ENCODE peak calls at places on chromosomes 5 and 9, in four cellular contexts. One of them, this sample, is unnamed.
A peak's percentile ranks its signal among the peaks of the same experiment; 100 is the strongest.

GRCh38 chr5:14794600-14795230 is 76.9 kb downstream of the ANKH start:
- DNase-seq in kidney: no peak
- DNase-seq in HCT116: no peak
- DNase-seq in skeletal muscle cell: no peak
- DNase-seq in this sample: no peak

GRCh38 chr5:74772359-74772758 is 5.3 kb downstream of the NSA2 start:
- DNase-seq in kidney: no peak
- DNase-seq in HCT116: no peak
- DNase-seq in skeletal muscle cell: no peak
- DNase-seq in this sample: no peak

GRCh38 chr5:63249960-63250359 is 671.3 kb downstream of the LRRC70 start:
- DNase-seq in kidney: no peak
- DNase-seq in HCT116: no peak
- DNase-seq in skeletal muscle cell: no peak
- DNase-seq in this sample: no peak

GRCh38 chr9:133976888-133977287 is 15.2 kb downstream of the VAV2 start:
- DNase-seq in kidney: peak; percentile 68
- DNase-seq in HCT116: no peak
- DNase-seq in skeletal muscle cell: no peak
- DNase-seq in this sample: no peak

GRCh38 chr9:79944991-79945390 is 373.2 kb downstream of the TLE4 start:
- DNase-seq in kidney: no peak
- DNase-seq in HCT116: no peak
- DNase-seq in skeletal muscle cell: no peak
- DNase-seq in this sample: no peak

GRCh38 chr5:147822686-147823491 is 8.6 kb downstream of the SPINK1 start:
- DNase-seq in kidney: no peak
- DNase-seq in HCT116: peak; percentile 60
- DNase-seq in skeletal muscle cell: peak; percentile 23
- DNase-seq in this sample: peak; percentile 52

GRCh38 chr9:133956520-133957076 is 35.5 kb downstream of the VAV2 start:
- DNase-seq in kidney: peak; percentile 86
- DNase-seq in HCT116: no peak
- DNase-seq in skeletal muscle cell: no peak
- DNase-seq in this sample: no peak

GRCh38 chr5:135476615-135477493 is 24.7 kb upstream of the TIFAB start:
- DNase-seq in kidney: peak; percentile 24
- DNase-seq in HCT116: no peak
- DNase-seq in skeletal muscle cell: no peak
- DNase-seq in this sample: no peak

GRCh38 chr9:89179920-89180667 is 1.5 kb upstream of the SHC3 start:
- DNase-seq in kidney: peak; percentile 96
- DNase-seq in HCT116: peak; percentile 83
- DNase-seq in skeletal muscle cell: peak; percentile 90
- DNase-seq in this sample: no peak

GRCh38 chr5:150779397-150780179 is 1.0 kb downstream of the SMIM3 start:
- DNase-seq in kidney: no peak
- DNase-seq in HCT116: no peak
- DNase-seq in skeletal muscle cell: no peak
- DNase-seq in this sample: no peak

GRCh38 chr5:95555553-95555952 is 652 bp downstream of the ARSK start:
- DNase-seq in kidney: no peak
- DNase-seq in HCT116: no peak
- DNase-seq in skeletal muscle cell: no peak
- DNase-seq in this sample: no peak

GRCh38 chr5:84274585-84275468 is 109.9 kb downstream of the EDIL3 start:
- DNase-seq in kidney: no peak
- DNase-seq in HCT116: peak; percentile 26
- DNase-seq in skeletal muscle cell: peak; percentile 4
- DNase-seq in this sample: no peak

GRCh38 chr5:932151-932627 is 39.5 kb downstream of the TRIP13 start:
- DNase-seq in kidney: no peak
- DNase-seq in HCT116: no peak
- DNase-seq in skeletal muscle cell: no peak
- DNase-seq in this sample: no peak

GRCh38 chr5:32542216-32543059 is 42.9 kb upstream of the SUB1 start:
- DNase-seq in kidney: no peak
- DNase-seq in HCT116: no peak
- DNase-seq in skeletal muscle cell: peak; percentile 49
- DNase-seq in this sample: no peak

GRCh38 chr9:108041551-108041950 is 552.0 kb upstream of the KLF4 start:
- DNase-seq in kidney: no peak
- DNase-seq in HCT116: no peak
- DNase-seq in skeletal muscle cell: peak; percentile 63
- DNase-seq in this sample: no peak

GRCh38 chr5:3598725-3599282 is 3.2 kb downstream of the IRX1 start:
- DNase-seq in kidney: no peak
- DNase-seq in HCT116: no peak
- DNase-seq in skeletal muscle cell: no peak
- DNase-seq in this sample: no peak

GRCh38 chr5:127870914-127871313 is 167.7 kb downstream of the CCDC192 start:
- DNase-seq in kidney: peak; percentile 74
- DNase-seq in HCT116: no peak
- DNase-seq in skeletal muscle cell: no peak
- DNase-seq in this sample: no peak

GRCh38 chr9:4297795-4298254 is 2.0 kb downstream of the GLIS3 start:
- DNase-seq in kidney: peak; percentile 91
- DNase-seq in HCT116: no peak
- DNase-seq in skeletal muscle cell: no peak
- DNase-seq in this sample: peak; percentile 51

GRCh38 chr9:97935291-97935690 is 2.7 kb downstream of the HEMGN start:
- DNase-seq in kidney: no peak
- DNase-seq in HCT116: no peak
- DNase-seq in skeletal muscle cell: no peak
- DNase-seq in this sample: no peak

GRCh38 chr9:3646226-3646625 is 120.4 kb upstream of the RFX3 start:
- DNase-seq in kidney: no peak
- DNase-seq in HCT116: no peak
- DNase-seq in skeletal muscle cell: no peak
- DNase-seq in this sample: no peak

GRCh38 chr5:158686240-158686639 is 413.5 kb downstream of the EBF1 start:
- DNase-seq in kidney: no peak
- DNase-seq in HCT116: no peak
- DNase-seq in skeletal muscle cell: no peak
- DNase-seq in this sample: no peak

GRCh38 chr5:77218263-77218662 is 7.8 kb downstream of the PDE8B start:
- DNase-seq in kidney: no peak
- DNase-seq in HCT116: no peak
- DNase-seq in skeletal muscle cell: no peak
- DNase-seq in this sample: no peak

GRCh38 chr9:36763778-36764177 is 191.1 kb downstream of the MELK start:
- DNase-seq in kidney: no peak
- DNase-seq in HCT116: no peak
- DNase-seq in skeletal muscle cell: no peak
- DNase-seq in this sample: no peak

GRCh38 chr9:36764364-36765076 is 191.8 kb downstream of the MELK start:
- DNase-seq in kidney: no peak
- DNase-seq in HCT116: no peak
- DNase-seq in skeletal muscle cell: no peak
- DNase-seq in this sample: no peak

GRCh38 chr9:36762958-36763357 is 190.3 kb downstream of the MELK start:
- DNase-seq in kidney: no peak
- DNase-seq in HCT116: no peak
- DNase-seq in skeletal muscle cell: no peak
- DNase-seq in this sample: no peak

GRCh38 chr9:36765077-36765390 is 192.3 kb downstream of the MELK start:
- DNase-seq in kidney: no peak
- DNase-seq in HCT116: no peak
- DNase-seq in skeletal muscle cell: no peak
- DNase-seq in this sample: no peak

GRCh38 chr9:36765468-36766341 is 193.0 kb downstream of the MELK start:
- DNase-seq in kidney: peak; percentile 84
- DNase-seq in HCT116: peak; percentile 91
- DNase-seq in skeletal muscle cell: no peak
- DNase-seq in this sample: peak; percentile 91
- H3K4me3 ChIP-seq in kidney: peak overlapping the region; percentile 7
- H3K4me3 ChIP-seq in HCT116: peak overlapping the region; percentile 60
- H3K4me3 ChIP-seq in skeletal muscle cell: no peak overlapping the region
- H3K4me3 ChIP-seq in this sample: peak overlapping the region; percentile 72

GRCh38 chr5:10634562-10634961 is 70.7 kb downstream of the ANKRD33B start:
- DNase-seq in kidney: no peak
- DNase-seq in HCT116: no peak
- DNase-seq in skeletal muscle cell: no peak
- DNase-seq in this sample: no peak
- H3K4me3 ChIP-seq in kidney: no peak overlapping the region
- H3K4me3 ChIP-seq in HCT116: no peak overlapping the region
- H3K4me3 ChIP-seq in skeletal muscle cell: no peak overlapping the region
- H3K4me3 ChIP-seq in this sample: no peak overlapping the region

GRCh38 chr5:165209101-165209727 is 1703.8 kb downstream of the MAT2B start:
- DNase-seq in kidney: no peak
- DNase-seq in HCT116: no peak
- DNase-seq in skeletal muscle cell: no peak
- DNase-seq in this sample: no peak
- H3K4me3 ChIP-seq in kidney: no peak overlapping the region
- H3K4me3 ChIP-seq in HCT116: no peak overlapping the region
- H3K4me3 ChIP-seq in skeletal muscle cell: no peak overlapping the region
- H3K4me3 ChIP-seq in this sample: no peak overlapping the region

GRCh38 chr5:141880961-141881801 is 3.0 kb upstream of the PCDH1 start:
- DNase-seq in kidney: peak; percentile 54
- DNase-seq in HCT116: no peak
- DNase-seq in skeletal muscle cell: no peak
- DNase-seq in this sample: no peak
- H3K4me3 ChIP-seq in kidney: no peak overlapping the region
- H3K4me3 ChIP-seq in HCT116: no peak overlapping the region
- H3K4me3 ChIP-seq in skeletal muscle cell: no peak overlapping the region
- H3K4me3 ChIP-seq in this sample: no peak overlapping the region

GRCh38 chr9:21970001-21970799 is 24.0 kb downstream of the CDKN2A start:
- DNase-seq in kidney: no peak
- DNase-seq in HCT116: no peak
- DNase-seq in skeletal muscle cell: no peak
- DNase-seq in this sample: no peak

GRCh38 chr9:21968331-21969010 is 25.7 kb downstream of the CDKN2A start:
- DNase-seq in kidney: peak; percentile 66
- DNase-seq in HCT116: no peak
- DNase-seq in skeletal muscle cell: no peak
- DNase-seq in this sample: no peak

GRCh38 chr9:21972361-21972760 is 21.8 kb downstream of the CDKN2A start:
- DNase-seq in kidney: no peak
- DNase-seq in HCT116: no peak
- DNase-seq in skeletal muscle cell: no peak
- DNase-seq in this sample: no peak

GRCh38 chr9:21969011-21969935 is 24.9 kb downstream of the CDKN2A start:
- DNase-seq in kidney: no peak
- DNase-seq in HCT116: no peak
- DNase-seq in skeletal muscle cell: no peak
- DNase-seq in this sample: no peak

DNA sequence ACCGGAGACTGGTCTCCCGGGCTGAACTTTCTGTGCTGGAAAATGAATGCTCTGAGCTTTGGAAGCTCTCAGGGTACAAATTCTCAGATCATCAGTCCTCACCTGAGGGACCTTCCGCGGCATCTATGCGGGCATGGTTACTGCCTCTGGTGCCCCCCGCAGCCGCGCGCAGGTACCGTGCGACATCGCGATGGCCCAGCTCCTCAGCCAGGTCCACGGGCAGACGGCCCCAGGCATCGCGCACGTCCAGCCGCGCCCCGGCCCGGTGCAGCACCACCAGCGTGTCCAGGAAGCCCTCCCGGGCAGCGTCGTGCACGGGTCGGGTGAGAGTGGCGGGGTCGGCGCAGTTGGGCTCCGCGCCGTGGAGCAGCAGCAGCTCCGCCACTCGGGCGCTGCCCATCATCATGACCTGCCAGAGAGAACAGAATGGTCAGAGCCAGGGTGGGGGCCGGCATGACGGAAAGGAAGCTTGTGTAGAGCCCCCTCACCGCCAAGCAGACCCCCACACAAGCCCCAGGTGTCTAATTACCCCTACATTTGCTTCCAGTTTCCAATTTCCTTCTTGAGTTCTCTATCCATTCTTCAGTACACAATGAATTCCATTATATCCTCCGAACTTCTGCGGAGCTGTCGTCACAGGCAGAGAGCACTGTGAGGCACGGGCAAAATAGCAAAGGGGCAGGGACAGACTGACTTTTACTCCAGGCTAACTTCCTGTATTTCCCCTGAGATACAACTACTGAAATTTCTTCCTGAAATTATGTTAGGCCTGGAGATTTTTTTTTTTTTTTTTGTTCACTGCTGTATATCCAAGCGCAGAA is 23.2 kb downstream of the CDKN2A start:
- DNase-seq in kidney: peak; percentile 55
- DNase-seq in HCT116: no peak
- DNase-seq in skeletal muscle cell: no peak
- DNase-seq in this sample: no peak
- H3K4me3 ChIP-seq in kidney: no peak overlapping the region
- H3K4me3 ChIP-seq in HCT116: no peak overlapping the region
- H3K4me3 ChIP-seq in skeletal muscle cell: no peak overlapping the region
- H3K4me3 ChIP-seq in this sample: no peak overlapping the region

GRCh38 chr5:116572375-116573278 is 2.0 kb downstream of the SEMA6A start:
- DNase-seq in kidney: peak; percentile 83
- DNase-seq in HCT116: no peak
- DNase-seq in skeletal muscle cell: no peak
- DNase-seq in this sample: no peak

GRCh38 chr5:116573617-116574431 is 799 bp downstream of the SEMA6A start:
- DNase-seq in kidney: peak; percentile 79
- DNase-seq in HCT116: no peak
- DNase-seq in skeletal muscle cell: no peak
- DNase-seq in this sample: no peak

GRCh38 chr5:116571568-116572321 is 2.9 kb downstream of the SEMA6A start:
- DNase-seq in kidney: no peak
- DNase-seq in HCT116: no peak
- DNase-seq in skeletal muscle cell: no peak
- DNase-seq in this sample: no peak

GRCh38 chr5:116574682-116575634 is at the start of gene SEMA6A:
- DNase-seq in kidney: peak; percentile 97
- DNase-seq in HCT116: peak; percentile 95
- DNase-seq in skeletal muscle cell: peak; percentile 69
- DNase-seq in this sample: no peak

DNA sequence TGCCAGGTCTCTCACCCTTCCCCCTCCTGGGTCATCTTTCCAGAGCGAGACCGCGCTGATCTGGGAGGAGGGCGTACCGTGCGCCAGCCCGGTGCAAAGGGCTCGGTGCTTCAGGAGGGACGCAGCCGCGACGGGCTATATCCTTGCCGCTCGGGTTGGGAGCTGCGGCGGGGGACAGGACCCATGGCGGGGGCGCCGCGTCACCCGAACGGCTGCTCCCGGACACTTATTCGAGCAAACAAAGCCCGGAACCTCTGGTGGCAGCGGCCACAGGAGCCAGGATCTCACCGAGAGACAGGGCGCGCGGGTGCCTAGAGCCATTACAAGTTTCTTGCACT is 1.4 kb downstream of the SEMA6A start:
- DNase-seq in kidney: peak; percentile 80
- DNase-seq in HCT116: no peak
- DNase-seq in skeletal muscle cell: no peak
- DNase-seq in this sample: no peak
- H3K4me3 ChIP-seq in kidney: peak overlapping the region; percentile 84
- H3K4me3 ChIP-seq in HCT116: no peak overlapping the region
- H3K4me3 ChIP-seq in skeletal muscle cell: peak overlapping the region; percentile 61
- H3K4me3 ChIP-seq in this sample: no peak overlapping the region

This sample was measured in CD8-positive, alpha-beta memory T cell.